ENCODE peak calls at places on chromosomes 7 and 10, in nine cellular contexts. S, M, E, T, Q, I, A, W and L are unnamed samples.

GRCh38 chr10:3034611-3035010 is 32.7 kb upstream of the PFKP start:
- ATAC-seq in S (no peak), M (no peak), E (no peak), T (no peak), Q (no peak), I (no peak), A (no peak), W (no peak), L (no peak)

GRCh38 chr10:78868456-78868855 is 200.3 kb upstream of the ZMIZ1 start:
- ATAC-seq in S (no peak), M (no peak), E (no peak), T (no peak), Q (no peak), I (no peak), A (no peak), W (no peak), L (no peak)

GRCh38 chr10:76382381-76382851 is 951.0 kb downstream of the LRMDA start:
- ATAC-seq in S (no peak), M (no peak), E (no peak), T (no peak), Q (no peak), I (no peak), A (no peak), W (no peak), L (peak)

GRCh38 chr10:130799532-130799931 is 512.0 kb downstream of the TCERG1L start:
- ATAC-seq in S (no peak), M (no peak), E (no peak), T (no peak), Q (no peak), I (no peak), A (no peak), W (no peak), L (no peak)

GRCh38 chr7:42677751-42678231 is 234.1 kb downstream of the C7orf25 start:
- ATAC-seq in S (peak), M (no peak), E (no peak), T (peak), Q (peak), I (no peak), A (peak), W (no peak), L (peak)

GRCh38 chr7:78473011-78473410 is 674.4 kb downstream of the PHTF2 start:
- ATAC-seq in S (no peak), M (no peak), E (no peak), T (no peak), Q (no peak), I (no peak), A (no peak), W (no peak), L (peak)

GRCh38 chr10:33249659-33250058 is 84.8 kb downstream of the NRP1 start:
- ATAC-seq in S (peak), M (no peak), E (no peak), T (no peak), Q (no peak), I (no peak), A (peak), W (no peak), L (no peak)

GRCh38 chr10:60293797-60294196 is 95.9 kb downstream of the ANK3 start:
- ATAC-seq in S (no peak), M (no peak), E (no peak), T (no peak), Q (no peak), I (no peak), A (no peak), W (no peak), L (peak)

GRCh38 chr7:7247658-7248057 is 65.3 kb downstream of the C1GALT1 start:
- ATAC-seq in S (no peak), M (no peak), E (no peak), T (no peak), Q (no peak), I (no peak), A (no peak), W (no peak), L (no peak)

GRCh38 chr7:102287465-102288146 is 938 bp downstream of the SH2B2 start:
- ATAC-seq in S (peak), M (peak), E (peak), T (peak), Q (peak), I (peak), A (peak), W (peak), L (peak)

GRCh38 chr7:935321-936130 is 19.0 kb downstream of the ADAP1 start:
- ATAC-seq in S (no peak), M (no peak), E (no peak), T (no peak), Q (no peak), I (peak), A (peak), W (no peak), L (no peak)

GRCh38 chr10:16992611-16993119 is 136.9 kb downstream of the CUBN start:
- ATAC-seq in S (no peak), M (no peak), E (no peak), T (no peak), Q (no peak), I (no peak), A (peak), W (no peak), L (peak)

GRCh38 chr10:25084447-25084846 is 68.0 kb downstream of the THNSL1 start:
- ATAC-seq in S (no peak), M (no peak), E (no peak), T (no peak), Q (no peak), I (no peak), A (no peak), W (no peak), L (no peak)

GRCh38 chr10:50260791-50261281 is 9.5 kb upstream of the ASAH2 start:
- ATAC-seq in S (no peak), M (peak), E (peak), T (no peak), Q (no peak), I (no peak), A (no peak), W (peak), L (no peak)

GRCh38 chr10:63437334-63437949 is 28.3 kb downstream of the JMJD1C start:
- ATAC-seq in S (no peak), M (no peak), E (peak), T (no peak), Q (no peak), I (no peak), A (no peak), W (peak), L (no peak)

GRCh38 chr7:100413889-100414288 is 14.6 kb downstream of the ZCWPW1 start:
- ATAC-seq in S (no peak), M (no peak), E (no peak), T (no peak), Q (no peak), I (no peak), A (no peak), W (no peak), L (no peak)